ENCODE peak calls at places on chromosomes 12 and 14, in six cellular contexts. P, E, L, H, W and G are unnamed samples. For H3K4me1, the result is how much of the 10 kb centered on the place peaks cover.

GRCh38 chr14:29462772-29463171 is 464.9 kb downstream of the PRKD1 start:
- DNase-seq in E (no peak), W (no peak), L (no peak), H (no peak), P (no peak), G (no peak)

GRCh38 chr12:125683748-125684381 is 618.6 kb downstream of the AACS start:
- DNase-seq in H (no peak), P (peak), E (no peak), L (no peak), W (peak), G (no peak)

GRCh38 chr12:66092559-66093269 is 37.8 kb downstream of the LLPH start:
- DNase-seq in W (no peak), E (no peak), L (no peak), P (peak), H (no peak), G (no peak)

GRCh38 chr12:113850309-113851056 is 115.6 kb downstream of the RBM19 start:
- DNase-seq in E (peak), P (no peak), L (no peak), H (no peak), W (peak), G (no peak)

GRCh38 chr14:76564471-76565119 is 188.7 kb downstream of the ESRRB start:
- DNase-seq in H (no peak), L (no peak), E (no peak), P (no peak), W (no peak), G (no peak)

GRCh38 chr12:54191550-54192022 is 2.8 kb upstream of the SMUG1 start:
- DNase-seq in W (peak), H (peak), E (peak), P (peak), L (peak), G (peak)

GRCh38 chr14:36618641-36619040 is 36.2 kb upstream of the NKX2-8 start:
- DNase-seq in E (no peak), L (no peak), W (no peak), H (no peak), P (no peak), G (no peak)

GRCh38 chr12:52513736-52514135 is 6.5 kb downstream of the KRT5 start:
- DNase-seq in E (no peak), W (no peak), H (no peak), P (no peak), L (no peak), G (no peak)

GRCh38 chr12:40801861-40802260 is 109.6 kb downstream of the CNTN1 start:
- DNase-seq in W (no peak), P (no peak), H (no peak), E (no peak), L (no peak), G (no peak)

GRCh38 chr14:78997811-78998210 is 827.6 kb downstream of the NRXN3 start:
- DNase-seq in L (peak), P (peak), W (peak), E (no peak), H (no peak), G (no peak)

GRCh38 chr14:64755661-64756265 is 51.5 kb downstream of the PLEKHG3 start:
- DNase-seq in W (no peak), L (no peak), P (no peak), H (peak), E (peak), G (peak)

GRCh38 chr12:110170535-110171185 is 46.5 kb downstream of the IFT81 start:
- DNase-seq in E (no peak), P (no peak), W (no peak), L (no peak), H (no peak), G (no peak)

GRCh38 chr12:52946797-52947547 is 1.9 kb upstream of the KRT18 start:
- DNase-seq in W (no peak), L (no peak), E (no peak), H (no peak), P (peak), G (no peak)

GRCh38 chr12:96803969-96804368 is 103.1 kb upstream of the NEDD1 start:
- DNase-seq in H (no peak), W (no peak), P (no peak), E (no peak), L (no peak), G (no peak)

GRCh38 chr12:57868870-57869609 is 22.5 kb upstream of the CTDSP2 start:
- DNase-seq in E (peak), P (no peak), W (no peak), H (no peak), L (peak), G (no peak)

GRCh38 chr12:104672501-104673265 is 215.9 kb downstream of the CHST11 start:
- DNase-seq in H (no peak), W (peak), L (peak), P (no peak), E (peak), G (no peak)

GRCh38 chr12:71392521-71393145 is 47.0 kb upstream of the LGR5 start:
- DNase-seq in L (no peak), H (no peak), W (peak), P (peak), E (no peak), G (no peak)

GRCh38 chr12:71399197-71399596 is 40.4 kb upstream of the LGR5 start:
- DNase-seq in L (no peak), H (no peak), E (no peak), P (no peak), W (no peak), G (no peak)

GRCh38 chr12:71397433-71397954 is 42.1 kb upstream of the LGR5 start:
- DNase-seq in H (no peak), L (no peak), P (no peak), W (no peak), E (no peak), G (no peak)

DNA sequence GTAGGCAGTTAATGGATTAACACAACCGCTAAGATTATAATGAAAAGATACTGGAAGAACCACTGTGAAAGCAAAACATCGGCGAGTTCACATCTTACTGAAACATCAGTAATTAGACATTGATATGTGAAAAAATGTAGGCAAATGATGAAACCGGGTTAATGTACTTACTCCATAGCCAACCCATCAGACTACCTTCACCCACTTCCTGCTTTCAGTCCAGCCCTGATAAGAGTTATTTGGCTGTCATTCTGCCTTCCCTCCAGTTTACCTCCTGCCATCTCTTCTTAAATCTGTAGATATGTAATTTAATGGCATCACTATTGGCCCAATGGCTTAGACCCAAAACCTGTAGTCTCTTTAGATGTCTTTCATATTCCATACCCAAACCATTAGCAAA is 46.0 kb upstream of the LGR5 start:
- DNase-seq in P (no peak), W (no peak), H (no peak), E (no peak), L (no peak), G (no peak)
- H3K27ac ChIP-seq in P (no peak), W (no peak), H (no peak), E (no peak), L (no peak), G (no peak)

GRCh38 chr12:91574391-91574790 is 391.8 kb upstream of the DCN start:
- DNase-seq in W (no peak), H (no peak), E (no peak), P (no peak), L (no peak), G (no peak)
- H3K4me3 ChIP-seq in W (no peak), H (no peak), E (no peak), P (no peak), L (no peak), G (no peak)

GRCh38 chr14:104794641-104795467 is 694 bp downstream of the AKT1 start:
- DNase-seq in H (no peak), L (no peak), W (peak), E (no peak), P (peak), G (no peak)
- H3K4me1 ChIP-seq in H (under half), L (under half), W (half or more), E (half or more), P (half or more), G (under half)

DNA sequence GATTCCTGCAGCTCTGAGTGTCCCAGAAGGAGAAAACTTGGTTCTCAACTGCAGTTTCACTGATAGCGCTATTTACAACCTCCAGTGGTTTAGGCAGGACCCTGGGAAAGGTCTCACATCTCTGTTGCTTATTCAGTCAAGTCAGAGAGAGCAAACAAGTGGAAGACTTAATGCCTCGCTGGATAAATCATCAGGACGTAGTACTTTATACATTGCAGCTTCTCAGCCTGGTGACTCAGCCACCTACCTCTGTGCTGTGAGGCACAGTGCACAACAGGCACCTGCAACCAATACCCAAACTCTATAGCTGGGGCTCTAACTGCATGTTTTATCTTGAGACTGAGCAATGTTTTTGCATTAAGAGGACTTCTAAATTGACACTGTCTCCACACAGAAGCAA is 379.2 kb upstream of the OR4E1 start:
- DNase-seq in H (no peak), P (no peak), E (no peak), L (no peak), W (no peak), G (peak)
- H3K27ac ChIP-seq in H (peak), P (no peak), E (no peak), L (peak), W (no peak), G (no peak)

GRCh38 chr14:67359319-67359774 is 257 bp downstream of the ATP6V1D start:
- DNase-seq in L (peak), H (no peak), W (no peak), P (peak), E (peak), G (no peak)

GRCh38 chr14:67360469-67361206 is 510 bp downstream of the EIF2S1 start:
- DNase-seq in E (no peak), L (no peak), W (no peak), H (no peak), P (no peak), G (no peak)

GRCh38 chr14:67358914-67359313 is 690 bp downstream of the ATP6V1D start:
- DNase-seq in L (no peak), P (no peak), H (no peak), W (no peak), E (no peak), G (no peak)

GRCh38 chr14:67359775-67360468 is at the start of the genes ATP6V1D and EIF2S1:
- DNase-seq in E (peak), H (peak), L (peak), W (peak), P (peak), G (peak)

GRCh38 chr14:67357583-67358354 is 1.8 kb downstream of the ATP6V1D start:
- DNase-seq in P (no peak), H (no peak), E (no peak), L (no peak), W (no peak), G (no peak)
- H3K4me3 ChIP-seq in P (no peak), H (no peak), E (peak), L (no peak), W (no peak), G (no peak)

GRCh38 chr12:3726455-3726854 is 26.5 kb downstream of the CRACR2A start:
- DNase-seq in L (no peak), W (no peak), H (no peak), E (no peak), P (no peak), G (no peak)
- H3K4me1 ChIP-seq in L (under half), W (under half), H (under half), E (under half), P (under half), G (under half)

GRCh38 chr12:6766651-6767300 is 613 bp downstream of the PTMS start:
- DNase-seq in L (peak), P (peak), H (no peak), E (peak), W (peak), G (peak)
- H3K27ac ChIP-seq in L (peak), P (peak), H (no peak), E (peak), W (peak), G (peak)

GRCh38 chr14:103138483-103139370 is 15.5 kb downstream of the TNFAIP2 start:
- DNase-seq in H (no peak), P (no peak), E (no peak), L (no peak), W (no peak), G (no peak)
- H3K4me3 ChIP-seq in H (no peak), P (no peak), E (peak), L (peak), W (peak), G (no peak)

GRCh38 chr14:53333809-53334208 is 180.7 kb upstream of the DDHD1 start:
- DNase-seq in L (no peak), W (no peak), E (no peak), P (peak), H (no peak), G (no peak)

GRCh38 chr14:53341324-53341723 is 188.2 kb upstream of the DDHD1 start:
- DNase-seq in L (no peak), P (no peak), H (no peak), E (no peak), W (no peak), G (no peak)

GRCh38 chr14:53336729-53337128 is 183.6 kb upstream of the DDHD1 start:
- DNase-seq in W (no peak), L (no peak), H (no peak), E (no peak), P (no peak), G (no peak)

DNA sequence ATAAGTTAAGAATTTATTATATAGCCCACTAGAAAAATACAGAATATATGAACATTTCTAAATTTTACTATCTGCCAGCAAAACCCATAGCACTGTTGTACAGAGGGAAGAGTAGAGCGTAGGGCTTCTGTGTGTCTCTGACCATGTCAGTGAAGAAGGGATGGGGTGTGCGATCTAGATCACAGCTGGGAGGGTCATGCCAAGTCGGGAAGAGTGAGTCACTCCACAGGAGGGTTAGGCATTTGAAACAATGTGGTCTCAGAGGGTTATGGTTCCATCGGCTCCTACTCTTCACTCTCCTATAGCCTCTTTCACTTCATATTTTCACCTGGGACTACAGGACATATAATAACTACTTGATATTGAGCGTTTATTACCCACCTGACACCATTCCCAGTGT is 185.1 kb upstream of the DDHD1 start:
- DNase-seq in P (no peak), L (no peak), E (no peak), W (no peak), H (no peak), G (no peak)
- H3K4me1 ChIP-seq in P (under half), L (under half), E (under half), W (under half), H (under half), G (under half)